ENCODE peak calls at places on chromosomes 16 and 17, in nine cellular contexts. U is progenitor cell of endocrine pancreas; H is heart left ventricle; Z is Calu3; P is stomach; S is activated B cell treated with CpG ODN at 0.5 μM for 24 hours; O is fibroblast of the aortic adventitia; R is CD8-positive, alpha-beta T cell; T is GM13977. C is an unnamed sample.

GRCh38 chr17:75688209-75688771 is 21.2 kb downstream of the SAP30BP start:
- DNase-seq in U (no peak), H (no peak), Z (no peak), P (peak; percentile 39), S (no peak), O (peak; percentile 25), R (no peak), T (no peak), C (no peak)

GRCh38 chr16:57186630-57187507 is 740 bp downstream of the RSPRY1 start:
- DNase-seq in U (no peak), H (peak; percentile 18), Z (peak; percentile 20), P (no peak), S (peak; percentile 20), O (peak; percentile 43), R (no peak), T (no peak), C (peak; percentile 13)

GRCh38 chr17:38919316-38920078 is 5.9 kb upstream of the LASP1NB start:
- DNase-seq in U (no peak), H (no peak), Z (no peak), P (peak; percentile 23), S (no peak), O (no peak), R (no peak), T (no peak), C (no peak)

GRCh38 chr16:66289051-66289680 is 77.3 kb upstream of the CDH5 start:
- DNase-seq in U (no peak), H (no peak), Z (no peak), P (no peak), S (no peak), O (no peak), R (no peak), T (no peak), C (no peak)

GRCh38 chr17:61467416-61468262 is 15.4 kb downstream of the TBX4 start:
- DNase-seq in U (no peak), H (no peak), Z (peak; percentile 20), P (peak; percentile 38), S (no peak), O (peak; percentile 53), R (no peak), T (no peak), C (peak; percentile 78)

GRCh38 chr17:2174471-2175293 is 119.8 kb downstream of the HIC1 start:
- DNase-seq in U (no peak), H (peak; percentile 69), Z (no peak), P (no peak), S (no peak), O (peak; percentile 95), R (no peak), T (no peak), C (peak; percentile 43)

GRCh38 chr16:57341062-57341440 is 17.5 kb upstream of the CCL22 start:
- DNase-seq in U (no peak), H (no peak), Z (no peak), P (no peak), S (no peak), O (no peak), R (no peak), T (no peak), C (no peak)

GRCh38 chr16:81738831-81739496 is 40.1 kb upstream of the PLCG2 start:
- DNase-seq in U (no peak), H (peak; percentile 62), Z (no peak), P (peak; percentile 44), S (peak; percentile 78), O (no peak), R (no peak), T (no peak), C (no peak)

GRCh38 chr17:50573866-50574571 is 13.5 kb downstream of the CACNA1G start:
- DNase-seq in U (no peak), H (no peak), Z (no peak), P (no peak), S (no peak), O (no peak), R (no peak), T (no peak), C (no peak)

GRCh38 chr17:50564916-50565315 is 4.4 kb downstream of the CACNA1G start:
- DNase-seq in U (no peak), H (peak; percentile 64), Z (no peak), P (no peak), S (no peak), O (peak; percentile 91), R (peak; percentile 33), T (no peak), C (no peak)

GRCh38 chr17:37555386-37555785 is 53.8 kb downstream of the SYNRG start:
- DNase-seq in U (no peak), H (no peak), Z (no peak), P (no peak), S (no peak), O (no peak), R (no peak), T (no peak), C (no peak)

GRCh38 chr17:37557482-37557881 is 51.7 kb downstream of the SYNRG start:
- DNase-seq in U (no peak), H (no peak), Z (no peak), P (no peak), S (no peak), O (no peak), R (no peak), T (no peak), C (no peak)

GRCh38 chr17:37553357-37553966 is 55.8 kb downstream of the SYNRG start:
- DNase-seq in U (no peak), H (no peak), Z (no peak), P (no peak), S (no peak), O (no peak), R (no peak), T (no peak), C (no peak)

GRCh38 chr17:37562016-37562745 is 47.0 kb downstream of the SYNRG start:
- DNase-seq in U (no peak), H (no peak), Z (no peak), P (no peak), S (no peak), O (no peak), R (no peak), T (no peak), C (no peak)

GRCh38 chr17:37558299-37558698 is 50.9 kb downstream of the SYNRG start:
- DNase-seq in U (no peak), H (no peak), Z (no peak), P (no peak), S (no peak), O (no peak), R (no peak), T (no peak), C (no peak)
- TF ChIP-seq CTCF in U (no peak), H (no peak), Z (no peak), P (no peak), S (no peak), O (no peak), R (no peak), T (no peak), C (no peak)

DNA sequence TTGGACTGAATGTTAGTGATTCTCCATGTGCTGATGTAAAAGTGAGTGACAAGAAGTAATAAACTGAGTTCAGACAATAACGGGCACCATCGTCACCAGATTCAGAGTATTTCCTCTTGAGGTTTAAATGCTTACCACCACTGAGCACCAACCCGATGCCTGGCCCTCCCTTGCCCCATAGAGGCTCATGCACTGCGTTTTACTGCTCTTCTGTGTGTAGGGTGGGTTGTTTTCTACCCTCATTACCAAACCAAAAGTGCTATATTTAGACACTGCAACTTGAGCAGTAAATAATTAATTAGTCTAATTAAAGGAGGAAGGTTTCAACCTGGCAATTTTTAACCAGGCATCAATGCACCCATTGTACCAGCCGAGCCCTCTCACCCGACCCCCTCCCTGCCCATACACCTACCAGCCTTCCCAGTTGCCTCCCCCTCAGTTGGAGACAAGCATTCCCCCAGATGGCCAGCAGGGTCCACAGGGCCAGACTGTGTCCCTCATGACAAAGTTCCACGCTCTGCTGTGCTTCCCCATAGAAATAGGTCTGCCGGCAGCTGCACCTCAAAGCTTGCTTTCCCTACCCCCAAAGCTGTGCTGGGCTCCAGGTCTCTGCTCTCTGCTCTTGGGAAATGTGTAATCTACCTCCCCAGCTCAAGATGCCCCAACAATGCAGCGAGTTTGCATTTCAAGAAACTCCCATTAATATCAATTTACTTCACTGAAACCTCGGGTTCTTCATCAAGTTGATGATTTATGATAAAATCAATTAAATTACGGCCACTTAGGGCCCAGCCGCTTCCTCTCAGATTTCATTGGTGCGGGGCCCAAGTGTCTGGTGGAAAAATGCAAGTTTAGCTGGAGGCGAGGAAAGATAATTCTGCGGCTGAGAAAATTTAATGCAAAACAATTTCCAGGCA is 16.0 kb downstream of the HOXB4 start:
- DNase-seq in U (no peak), H (no peak), Z (peak; percentile 94), P (no peak), S (no peak), O (no peak), R (no peak), T (no peak), C (peak; percentile 59)
- TF ChIP-seq CTCF in U (peak; percentile 50), H (no peak), Z (peak; percentile 65), P (no peak), S (no peak), O (peak; percentile 53), R (no peak), T (peak; percentile 18), C (peak; percentile 31)

GRCh38 chr17:32443827-32444300 is 446 bp upstream of the PSMD11 start:
- DNase-seq in U (no peak), H (no peak), Z (no peak), P (no peak), S (no peak), O (no peak), R (no peak), T (no peak), C (no peak)
- TF ChIP-seq CTCF in U (no peak), H (no peak), Z (no peak), P (peak; percentile 78), S (no peak), O (no peak), R (no peak), T (no peak), C (peak; percentile 97)

GRCh38 chr17:82769041-82769440 is 17.2 kb downstream of the TBCD start:
- DNase-seq in U (no peak), H (no peak), Z (no peak), P (no peak), S (no peak), O (no peak), R (no peak), T (no peak), C (no peak)

GRCh38 chr17:82772026-82772425 is 20.2 kb downstream of the TBCD start:
- DNase-seq in U (no peak), H (no peak), Z (peak; percentile 8), P (peak; percentile 77), S (no peak), O (peak; percentile 74), R (no peak), T (no peak), C (no peak)

GRCh38 chr17:82765357-82765756 is 13.5 kb downstream of the TBCD start:
- DNase-seq in U (no peak), H (no peak), Z (no peak), P (no peak), S (no peak), O (no peak), R (no peak), T (no peak), C (no peak)

DNA sequence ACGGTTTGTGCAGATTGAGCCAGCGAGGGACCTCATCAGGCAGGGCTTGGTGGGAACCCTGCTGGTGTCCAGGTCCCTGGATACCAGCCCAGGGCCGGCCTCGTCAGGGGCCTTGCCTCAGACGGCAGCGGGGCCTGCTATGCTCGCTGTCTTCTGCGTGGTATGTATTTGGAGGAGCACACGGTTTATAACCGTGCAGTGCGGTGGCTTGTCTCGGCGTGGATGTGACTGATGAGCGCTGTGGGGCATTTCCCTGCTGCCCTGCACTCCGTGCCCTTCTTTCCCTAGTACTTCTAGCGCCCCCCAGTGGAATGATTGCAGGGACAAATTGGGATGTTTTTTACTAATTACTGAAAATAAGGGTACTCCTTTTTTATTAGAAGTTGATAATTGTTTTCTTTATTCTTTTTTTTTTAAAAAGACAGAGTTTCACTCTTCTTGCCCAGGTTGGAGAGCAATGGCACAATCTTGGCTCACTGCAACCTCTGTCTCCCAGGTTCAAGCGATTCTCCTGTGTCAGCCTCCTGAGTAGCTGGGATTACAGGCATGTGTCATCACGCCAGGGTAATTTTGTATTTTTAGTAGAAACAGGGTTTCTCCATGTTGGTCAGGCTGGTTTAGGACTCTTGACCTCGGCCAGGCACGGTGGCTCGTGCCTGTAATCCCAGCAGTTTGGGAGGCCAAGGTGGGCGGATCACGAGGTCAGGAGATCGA is 15.3 kb downstream of the TBCD start:
- DNase-seq in U (no peak), H (no peak), Z (peak; percentile 74), P (peak; percentile 77), S (no peak), O (peak; percentile 36), R (peak; percentile 39), T (no peak), C (peak; percentile 54)
- TF ChIP-seq CTCF in U (peak; percentile 68), H (peak; percentile 64), Z (peak; percentile 65), P (peak; percentile 42), S (no peak), O (peak; percentile 60), R (peak; percentile 26), T (peak; percentile 62), C (peak; percentile 52)

C was measured in nephron progenitor cell.